ENCODE peak calls at places on chromosomes 6 and 20, in four cellular contexts. P is left cardiac atrium, Z is psoas muscle, V is heart left ventricle. J is an unnamed sample.
A peak's percentile ranks its signal among the peaks of the same experiment; 100 is the strongest.

GRCh38 chr6:16253399-16254144 is 15.2 kb downstream of the GMPR start:
- DNase-seq in P (no peak), Z (no peak), V (no peak), J (no peak)

GRCh38 chr6:129146836-129147366 is 264.0 kb downstream of the LAMA2 start:
- DNase-seq in P (no peak), Z (no peak), V (no peak), J (no peak)

GRCh38 chr6:36949636-36950035 is 4.9 kb upstream of the PI16 start:
- DNase-seq in P (no peak), Z (no peak), V (no peak), J (peak; percentile 26)

GRCh38 chr20:50814438-50815161 is 19.7 kb downstream of the BCAS4 start:
- DNase-seq in P (no peak), Z (no peak), V (no peak), J (no peak)

GRCh38 chr6:45687570-45687969 is 309.8 kb upstream of the SUPT3H start:
- DNase-seq in P (no peak), Z (no peak), V (no peak), J (no peak)

GRCh38 chr6:52526634-52527033 is 50.2 kb downstream of the TRAM2 start:
- DNase-seq in P (no peak), Z (no peak), V (no peak), J (peak; percentile 70)

GRCh38 chr6:114862809-114863208 is 520.0 kb upstream of the HS3ST5 start:
- DNase-seq in P (no peak), Z (no peak), V (no peak), J (peak; percentile 49)

GRCh38 chr6:24492475-24492874 is 2.3 kb upstream of the ALDH5A1 start:
- DNase-seq in P (peak; percentile 29), Z (no peak), V (no peak), J (no peak)

GRCh38 chr20:58900292-58900931 is 47.9 kb downstream of the GNAS start:
- DNase-seq in P (no peak), Z (no peak), V (no peak), J (no peak)

GRCh38 chr6:46325561-46326525 is 155.1 kb upstream of the ENPP5 start:
- DNase-seq in P (peak; percentile 32), Z (peak; percentile 45), V (no peak), J (no peak)

GRCh38 chr6:168122011-168122410 is 43.0 kb upstream of the FRMD1 start:
- DNase-seq in P (no peak), Z (no peak), V (peak; percentile 20), J (no peak)

GRCh38 chr20:45410887-45411286 is 2.8 kb downstream of the DBNDD2 start:
- DNase-seq in P (no peak), Z (no peak), V (no peak), J (no peak)

GRCh38 chr6:87700729-87701675 is 1.0 kb downstream of the AKIRIN2 start:
- DNase-seq in P (no peak), Z (peak; percentile 58), V (peak; percentile 40), J (no peak)

GRCh38 chr20:50608750-50609104 is 82.6 kb downstream of the RIPOR3 start:
- DNase-seq in P (no peak), Z (peak; percentile 55), V (no peak), J (no peak)

GRCh38 chr20:17617212-17617867 is 47.5 kb downstream of the DSTN start:
- DNase-seq in P (peak; percentile 58), Z (peak; percentile 79), V (peak; percentile 66), J (no peak)

GRCh38 chr6:36908758-36909157 is 23.0 kb downstream of the C6orf89 start:
- DNase-seq in P (no peak), Z (no peak), V (no peak), J (no peak)

GRCh38 chr6:28981391-28981832 is 23.7 kb downstream of the ZNF311 start:
- DNase-seq in P (peak; percentile 71), Z (peak; percentile 68), V (peak; percentile 60), J (peak; percentile 54)